ENCODE peak calls at places on chromosome 22, in seven cellular contexts. X is neuronal stem cell, Q is IMR-90, D is H1, S is mesendoderm, G is H9, R is mesenchymal stem cell. M is an unnamed sample. For H3K27me3, the result is how much of the 10 kb centered on the place peaks cover.

GRCh38 chr22:50688448-50688847 is 15.8 kb downstream of the SHANK3 start:
- DNase-seq in X (no peak), Q (no peak), D (no peak), S (no peak), G (no peak), R (no peak), M (no peak)

GRCh38 chr22:23180301-23180892 is at the start of gene BCR:
- DNase-seq in X (no peak), Q (peak), D (no peak), S (peak), G (no peak), R (peak), M (peak)

GRCh38 chr22:49825944-49826602 is 1.6 kb downstream of the BRD1 start:
- DNase-seq in X (no peak), Q (peak), D (no peak), S (no peak), G (no peak), R (peak), M (no peak)

GRCh38 chr22:33865248-33865647 is 55.0 kb downstream of the LARGE1 start:
- DNase-seq in X (no peak), Q (no peak), D (no peak), S (no peak), G (no peak), R (peak), M (no peak)

GRCh38 chr22:32649515-32650200 is 151.8 kb upstream of the TIMP3 start:
- DNase-seq in X (no peak), Q (peak), D (no peak), S (no peak), G (no peak), R (peak), M (no peak)

GRCh38 chr22:31212783-31213626 is 907 bp downstream of the LIMK2 start:
- DNase-seq in X (no peak), Q (no peak), D (no peak), S (no peak), G (no peak), R (no peak), M (no peak)

GRCh38 chr22:50705219-50705691 is 32.6 kb downstream of the SHANK3 start:
- DNase-seq in X (peak), Q (peak), D (peak), S (peak), G (peak), R (peak), M (peak)

GRCh38 chr22:35457729-35458546 is 58.0 kb downstream of the MCM5 start:
- DNase-seq in X (no peak), Q (peak), D (no peak), S (no peak), G (no peak), R (no peak), M (no peak)

GRCh38 chr22:46537221-46537945 is at the start of gene CELSR1:
- DNase-seq in X (peak), Q (peak), D (no peak), S (peak), G (peak), R (no peak), M (peak)

GRCh38 chr22:28670153-28670552 is 9.5 kb downstream of the TTC28 start:
- DNase-seq in X (no peak), Q (no peak), D (no peak), S (no peak), G (no peak), R (peak), M (no peak)

GRCh38 chr22:28670691-28671261 is 8.9 kb downstream of the TTC28 start:
- DNase-seq in X (no peak), Q (peak), D (no peak), S (no peak), G (no peak), R (peak), M (no peak)

GRCh38 chr22:28669388-28669787 is 10.3 kb downstream of the TTC28 start:
- DNase-seq in X (no peak), Q (no peak), D (no peak), S (no peak), G (no peak), R (no peak), M (no peak)

DNA sequence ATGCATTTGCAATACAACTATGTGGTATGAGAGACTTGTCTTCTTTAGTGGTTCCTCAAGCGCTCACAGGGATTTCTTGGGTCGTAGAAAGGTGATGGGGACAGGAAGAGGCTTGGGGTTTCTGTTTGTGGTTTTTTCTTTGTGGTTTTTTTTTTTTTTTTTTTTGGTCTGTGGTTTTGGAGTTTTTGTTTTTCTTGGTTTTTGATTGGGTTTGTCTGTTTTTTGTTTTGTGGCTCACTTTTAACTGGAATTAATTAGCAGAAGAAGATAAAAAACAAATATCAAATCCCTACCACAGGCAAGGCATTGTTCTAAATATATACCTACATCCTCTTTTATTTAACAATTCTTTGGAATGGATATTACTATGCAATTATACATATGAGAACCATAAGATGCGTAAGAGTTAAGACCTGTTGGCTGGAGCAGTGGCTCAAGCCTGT is 5.5 kb downstream of the TTC28 start:
- DNase-seq in X (no peak), Q (peak), D (no peak), S (no peak), G (no peak), R (peak), M (no peak)
- H2BK5ac ChIP-seq in X (no peak), Q (no peak), D (no peak), S (no peak), G (no peak), R (no peak), M (no peak)

DNA sequence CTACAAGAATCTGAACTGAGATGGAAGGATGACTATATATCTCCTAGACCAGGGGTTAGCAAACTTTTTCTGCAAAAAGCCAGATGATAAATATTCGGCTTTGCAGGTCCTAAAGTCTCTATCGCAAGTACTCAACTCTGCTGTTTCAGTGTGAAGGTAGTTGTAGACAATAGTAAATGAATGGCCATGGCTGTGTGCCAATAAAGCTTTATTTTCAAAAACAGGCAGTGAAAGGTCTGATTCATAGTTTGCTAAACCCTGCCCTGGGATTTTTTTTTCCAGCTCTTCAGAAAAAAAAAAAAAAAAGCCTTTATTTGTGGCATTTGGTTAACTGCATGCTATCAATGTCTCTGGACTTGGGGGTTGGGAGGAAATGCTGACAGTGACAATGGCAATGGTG is 37.5 kb downstream of the FAM227A start:
- DNase-seq in X (no peak), Q (no peak), D (no peak), S (no peak), G (no peak), R (no peak), M (no peak)
- H3K4ac ChIP-seq in X (no peak), Q (no peak), D (no peak), S (no peak), G (no peak), R (no peak), M (no peak)

GRCh38 chr22:26499188-26499703 is 13.0 kb downstream of the TFIP11 start:
- DNase-seq in X (no peak), Q (no peak), D (no peak), S (no peak), G (no peak), R (no peak), M (no peak)

GRCh38 chr22:26503758-26504157 is 8.5 kb downstream of the TFIP11 start:
- DNase-seq in X (no peak), Q (no peak), D (no peak), S (no peak), G (no peak), R (no peak), M (no peak)

GRCh38 chr22:26496456-26496855 is 12.8 kb downstream of the SRRD start:
- DNase-seq in X (no peak), Q (no peak), D (no peak), S (no peak), G (no peak), R (no peak), M (peak)

GRCh38 chr22:26502688-26503561 is 9.3 kb downstream of the TFIP11 start:
- DNase-seq in X (peak), Q (peak), D (no peak), S (peak), G (peak), R (peak), M (peak)

DNA sequence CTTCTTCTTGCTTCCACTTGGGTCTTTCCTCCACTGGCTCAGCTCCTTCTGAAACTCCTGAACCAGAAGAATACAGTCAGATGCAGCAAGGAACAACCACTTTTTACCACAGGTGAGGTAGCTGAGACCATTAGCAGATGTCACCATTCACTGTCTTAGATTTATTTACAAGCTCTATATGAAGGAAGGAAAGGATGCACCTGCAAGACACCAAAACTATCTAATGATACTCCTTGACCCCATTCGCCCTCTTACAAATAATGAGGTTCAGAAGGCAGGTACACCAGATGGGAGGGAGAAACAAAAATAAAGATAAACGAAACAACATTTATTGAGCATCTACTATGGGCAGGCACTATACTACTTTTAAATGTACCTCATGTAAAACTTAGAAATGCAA is 10.3 kb downstream of the TFIP11 start:
- DNase-seq in X (no peak), Q (no peak), D (no peak), S (no peak), G (no peak), R (no peak), M (no peak)
- H3K27me3 ChIP-seq in X (under half), Q (under half), D (under half), S (under half), G (under half), R (under half), M (under half)

GRCh38 chr22:44383071-44383575 is 70.4 kb upstream of the SHISAL1 start:
- DNase-seq in X (no peak), Q (no peak), D (no peak), S (no peak), G (no peak), R (no peak), M (no peak)

GRCh38 chr22:44385781-44386180 is 73.0 kb upstream of the SHISAL1 start:
- DNase-seq in X (no peak), Q (no peak), D (no peak), S (no peak), G (no peak), R (no peak), M (no peak)

GRCh38 chr22:44384981-44385610 is 72.3 kb upstream of the SHISAL1 start:
- DNase-seq in X (no peak), Q (no peak), D (no peak), S (no peak), G (no peak), R (no peak), M (no peak)

GRCh38 chr22:44383652-44384562 is 71.2 kb upstream of the SHISAL1 start:
- DNase-seq in X (no peak), Q (no peak), D (no peak), S (no peak), G (no peak), R (no peak), M (no peak)

GRCh38 chr22:44384563-44384940 is 71.8 kb upstream of the SHISAL1 start:
- DNase-seq in X (no peak), Q (no peak), D (no peak), S (no peak), G (no peak), R (no peak), M (no peak)
- H2BK5ac ChIP-seq in X (no peak), Q (no peak), D (no peak), S (no peak), G (no peak), R (no peak), M (no peak)

DNA sequence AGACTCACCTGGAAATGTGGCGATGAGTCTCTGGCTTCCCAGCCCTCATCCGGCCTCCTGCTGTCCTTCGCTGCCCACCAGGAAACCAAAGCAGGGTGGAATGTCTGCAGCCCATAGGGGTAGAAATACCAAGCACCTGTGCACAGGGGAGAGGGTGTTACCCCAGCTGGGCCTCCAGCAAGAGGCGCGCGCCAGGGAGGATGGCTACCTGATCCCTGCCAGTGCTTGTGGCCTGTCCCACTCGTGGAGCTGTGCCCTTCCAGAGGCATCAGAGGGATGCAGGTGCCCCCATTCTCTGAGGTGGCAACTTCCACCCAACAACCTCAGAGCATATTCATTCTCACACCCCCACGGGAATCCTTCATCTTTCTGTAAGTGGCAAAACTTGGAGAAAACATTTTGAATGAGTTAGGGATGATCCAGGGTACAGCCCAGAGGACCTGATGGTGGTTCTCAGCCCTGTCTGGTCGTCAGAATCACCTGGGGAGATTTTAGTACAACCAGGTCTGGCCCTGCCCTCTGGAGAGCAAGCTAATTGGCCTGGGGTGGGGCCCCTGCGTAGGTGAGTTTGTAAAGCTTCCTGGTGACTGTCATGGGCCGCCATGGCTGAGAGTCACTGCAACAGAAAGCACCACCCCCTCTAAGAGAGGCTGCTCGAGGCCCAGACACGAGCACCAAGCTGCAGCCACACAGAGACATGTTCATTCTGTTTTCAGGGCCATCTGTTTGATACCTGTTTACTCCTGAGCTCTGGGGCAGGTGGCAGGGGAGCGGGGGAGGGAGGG is 9.9 kb downstream of the SUN2 start:
- DNase-seq in X (no peak), Q (no peak), D (no peak), S (no peak), G (no peak), R (no peak), M (no peak)
- H3K4ac ChIP-seq in X (peak), Q (no peak), D (no peak), S (no peak), G (no peak), R (no peak), M (no peak)

GRCh38 chr22:44942979-44943700 is 66.7 kb downstream of the PHF21B start:
- DNase-seq in X (no peak), Q (no peak), D (no peak), S (no peak), G (no peak), R (no peak), M (no peak)
- H3K27me3 ChIP-seq in X (under half), Q (half or more), D (under half), S (under half), G (under half), R (under half), M (under half)